ENCODE peak calls at places on chromosomes 2 and 18, in six cellular contexts. One of them, this sample, is unnamed.

GRCh38 chr2:222305510-222306392 is 7.0 kb upstream of the PAX3 start:
- DNase-seq in natural killer cell: no peak
- DNase-seq in activated B cell treated with CpG ODN at 0.5 μM for 24 hours: no peak
- DNase-seq in GM13977: no peak
- DNase-seq in astrocyte of the spinal cord: peak; percentile 41
- DNase-seq in heart right ventricle: no peak
- DNase-seq in this sample: no peak

GRCh38 chr2:128178650-128179460 is 87.9 kb downstream of the UGGT1 start:
- DNase-seq in natural killer cell: peak; percentile 35
- DNase-seq in activated B cell treated with CpG ODN at 0.5 μM for 24 hours: no peak
- DNase-seq in GM13977: peak; percentile 31
- DNase-seq in astrocyte of the spinal cord: peak; percentile 68
- DNase-seq in heart right ventricle: peak; percentile 32
- DNase-seq in this sample: peak; percentile 68

GRCh38 chr2:170313636-170314348 is 135.8 kb downstream of the MYO3B start:
- DNase-seq in natural killer cell: no peak
- DNase-seq in activated B cell treated with CpG ODN at 0.5 μM for 24 hours: no peak
- DNase-seq in GM13977: no peak
- DNase-seq in astrocyte of the spinal cord: peak; percentile 32
- DNase-seq in heart right ventricle: no peak
- DNase-seq in this sample: peak; percentile 7

GRCh38 chr2:50492452-50492851 is 539.5 kb downstream of the NRXN1 start:
- DNase-seq in natural killer cell: no peak
- DNase-seq in activated B cell treated with CpG ODN at 0.5 μM for 24 hours: no peak
- DNase-seq in GM13977: peak; percentile 42
- DNase-seq in astrocyte of the spinal cord: peak; percentile 60
- DNase-seq in heart right ventricle: no peak
- DNase-seq in this sample: peak; percentile 70

GRCh38 chr18:22194151-22194598 is 24.8 kb downstream of the GATA6 start:
- DNase-seq in natural killer cell: no peak
- DNase-seq in activated B cell treated with CpG ODN at 0.5 μM for 24 hours: no peak
- DNase-seq in GM13977: no peak
- DNase-seq in astrocyte of the spinal cord: no peak
- DNase-seq in heart right ventricle: no peak
- DNase-seq in this sample: no peak

GRCh38 chr18:79458131-79458838 is 62.6 kb downstream of the NFATC1 start:
- DNase-seq in natural killer cell: no peak
- DNase-seq in activated B cell treated with CpG ODN at 0.5 μM for 24 hours: no peak
- DNase-seq in GM13977: no peak
- DNase-seq in astrocyte of the spinal cord: peak; percentile 80
- DNase-seq in heart right ventricle: peak; percentile 77
- DNase-seq in this sample: peak; percentile 62

GRCh38 chr2:69211686-69212085 is 175.3 kb downstream of the GFPT1 start:
- DNase-seq in natural killer cell: no peak
- DNase-seq in activated B cell treated with CpG ODN at 0.5 μM for 24 hours: no peak
- DNase-seq in GM13977: no peak
- DNase-seq in astrocyte of the spinal cord: no peak
- DNase-seq in heart right ventricle: no peak
- DNase-seq in this sample: no peak

GRCh38 chr2:31150120-31150670 is 12.0 kb upstream of the GALNT14 start:
- DNase-seq in natural killer cell: no peak
- DNase-seq in activated B cell treated with CpG ODN at 0.5 μM for 24 hours: no peak
- DNase-seq in GM13977: no peak
- DNase-seq in astrocyte of the spinal cord: no peak
- DNase-seq in heart right ventricle: no peak
- DNase-seq in this sample: no peak

GRCh38 chr2:204205548-204205947 is 269.0 kb downstream of the ICOS start:
- DNase-seq in natural killer cell: no peak
- DNase-seq in activated B cell treated with CpG ODN at 0.5 μM for 24 hours: no peak
- DNase-seq in GM13977: no peak
- DNase-seq in astrocyte of the spinal cord: no peak
- DNase-seq in heart right ventricle: no peak
- DNase-seq in this sample: no peak

GRCh38 chr2:75571730-75572430 is 11.1 kb upstream of the EVA1A start:
- DNase-seq in natural killer cell: no peak
- DNase-seq in activated B cell treated with CpG ODN at 0.5 μM for 24 hours: no peak
- DNase-seq in GM13977: no peak
- DNase-seq in astrocyte of the spinal cord: no peak
- DNase-seq in heart right ventricle: no peak
- DNase-seq in this sample: no peak

GRCh38 chr2:145156199-145156598 is 636.3 kb upstream of the ZEB2 start:
- DNase-seq in natural killer cell: no peak
- DNase-seq in activated B cell treated with CpG ODN at 0.5 μM for 24 hours: no peak
- DNase-seq in GM13977: no peak
- DNase-seq in astrocyte of the spinal cord: no peak
- DNase-seq in heart right ventricle: no peak
- DNase-seq in this sample: no peak

GRCh38 chr18:79380816-79381806 is 14.6 kb upstream of the NFATC1 start:
- DNase-seq in natural killer cell: peak; percentile 63
- DNase-seq in activated B cell treated with CpG ODN at 0.5 μM for 24 hours: peak; percentile 70
- DNase-seq in GM13977: peak; percentile 87
- DNase-seq in astrocyte of the spinal cord: peak; percentile 37
- DNase-seq in heart right ventricle: peak; percentile 75
- DNase-seq in this sample: peak; percentile 54

GRCh38 chr2:172908275-172908674 is 167.4 kb upstream of the MAP3K20 start:
- DNase-seq in natural killer cell: no peak
- DNase-seq in activated B cell treated with CpG ODN at 0.5 μM for 24 hours: no peak
- DNase-seq in GM13977: no peak
- DNase-seq in astrocyte of the spinal cord: no peak
- DNase-seq in heart right ventricle: no peak
- DNase-seq in this sample: no peak

DNA sequence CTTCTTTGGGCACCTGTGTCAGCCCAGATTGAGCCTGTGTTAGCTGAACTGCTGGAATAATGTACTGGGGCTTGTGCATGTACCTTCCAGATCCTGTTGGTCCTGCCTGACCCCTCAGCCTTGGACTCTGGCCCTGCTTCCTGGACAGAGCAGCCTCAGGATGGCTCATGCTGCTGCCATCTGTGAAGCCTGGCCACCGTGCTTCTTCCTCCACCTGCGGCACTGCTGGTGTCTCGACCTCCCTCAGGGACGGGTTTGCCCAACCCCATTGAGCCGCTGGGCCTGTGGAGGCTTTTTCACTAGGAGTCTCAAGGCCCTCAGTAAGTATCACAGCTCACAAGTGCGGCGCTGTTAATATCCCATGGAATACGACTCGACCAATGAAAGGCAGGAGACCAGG is 342.7 kb downstream of the TGIF1 start:
- DNase-seq in natural killer cell: no peak
- DNase-seq in activated B cell treated with CpG ODN at 0.5 μM for 24 hours: no peak
- DNase-seq in GM13977: no peak
- DNase-seq in astrocyte of the spinal cord: no peak
- DNase-seq in heart right ventricle: no peak
- DNase-seq in this sample: no peak
- TF ChIP-seq CTCF in natural killer cell: no peak
- TF ChIP-seq CTCF in activated B cell treated with CpG ODN at 0.5 μM for 24 hours: no peak
- TF ChIP-seq CTCF in GM13977: no peak
- TF ChIP-seq CTCF in astrocyte of the spinal cord: no peak
- TF ChIP-seq CTCF in heart right ventricle: no peak
- TF ChIP-seq CTCF in this sample: no peak

GRCh38 chr2:12715878-12716249 is 872 bp upstream of the TRIB2 start:
- DNase-seq in natural killer cell: peak; percentile 73
- DNase-seq in activated B cell treated with CpG ODN at 0.5 μM for 24 hours: peak; percentile 72
- DNase-seq in GM13977: peak; percentile 72
- DNase-seq in astrocyte of the spinal cord: peak; percentile 88
- DNase-seq in heart right ventricle: peak; percentile 81
- DNase-seq in this sample: peak; percentile 94

GRCh38 chr2:12718662-12719399 is 2.1 kb downstream of the TRIB2 start:
- DNase-seq in natural killer cell: no peak
- DNase-seq in activated B cell treated with CpG ODN at 0.5 μM for 24 hours: no peak
- DNase-seq in GM13977: no peak
- DNase-seq in astrocyte of the spinal cord: no peak
- DNase-seq in heart right ventricle: no peak
- DNase-seq in this sample: peak; percentile 38

GRCh38 chr2:12717988-12718661 is 1.4 kb downstream of the TRIB2 start:
- DNase-seq in natural killer cell: peak; percentile 37
- DNase-seq in activated B cell treated with CpG ODN at 0.5 μM for 24 hours: peak; percentile 43
- DNase-seq in GM13977: peak; percentile 53
- DNase-seq in astrocyte of the spinal cord: peak; percentile 32
- DNase-seq in heart right ventricle: no peak
- DNase-seq in this sample: peak; percentile 60

GRCh38 chr2:12716250-12717190 is at the start of gene TRIB2:
- DNase-seq in natural killer cell: peak; percentile 80
- DNase-seq in activated B cell treated with CpG ODN at 0.5 μM for 24 hours: peak; percentile 79
- DNase-seq in GM13977: peak; percentile 93
- DNase-seq in astrocyte of the spinal cord: peak; percentile 94
- DNase-seq in heart right ventricle: peak; percentile 94
- DNase-seq in this sample: peak; percentile 82

DNA sequence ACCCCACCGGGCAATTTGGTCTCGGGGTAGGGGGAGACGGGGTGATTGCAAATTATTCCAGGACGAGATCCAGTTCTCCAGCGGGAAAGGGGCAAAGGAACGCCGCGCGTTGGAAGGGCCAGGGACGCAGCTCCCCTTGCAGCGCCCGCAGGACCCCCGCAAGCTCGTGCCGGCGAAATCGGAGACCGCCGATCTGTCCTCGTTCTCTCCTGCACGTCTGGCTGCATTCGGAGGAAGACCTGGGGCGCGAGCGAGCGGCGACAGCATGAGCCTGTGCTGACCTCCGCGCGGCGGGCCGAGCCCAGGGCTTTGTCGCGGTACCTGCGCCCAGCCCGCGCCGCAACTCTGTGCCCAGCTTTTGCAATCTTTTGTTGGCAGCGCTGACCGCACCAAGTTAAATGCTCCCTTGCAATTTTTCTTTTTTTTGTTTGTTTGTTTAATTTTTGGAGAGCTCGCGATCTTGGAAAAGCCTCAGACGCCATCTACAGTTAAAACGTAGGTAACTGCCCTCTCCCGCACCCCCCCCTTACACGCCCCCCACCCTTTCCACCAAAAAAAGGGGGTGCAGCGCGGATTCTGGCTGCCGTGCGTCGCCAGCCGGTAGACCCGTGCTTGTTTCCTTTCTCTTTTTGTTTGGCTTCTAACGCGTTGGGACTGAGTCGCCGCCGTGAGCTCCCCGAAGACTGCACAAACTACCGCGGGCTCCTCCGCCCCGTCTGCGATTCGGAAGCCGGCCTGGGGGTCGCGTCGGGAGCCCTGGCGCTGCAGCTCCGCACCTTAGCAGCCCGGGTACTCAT is 653 bp downstream of the TRIB2 start:
- DNase-seq in natural killer cell: peak; percentile 53
- DNase-seq in activated B cell treated with CpG ODN at 0.5 μM for 24 hours: peak; percentile 64
- DNase-seq in GM13977: peak; percentile 73
- DNase-seq in astrocyte of the spinal cord: peak; percentile 85
- DNase-seq in heart right ventricle: peak; percentile 72
- DNase-seq in this sample: peak; percentile 78
- TF ChIP-seq CTCF in natural killer cell: peak; percentile 23
- TF ChIP-seq CTCF in activated B cell treated with CpG ODN at 0.5 μM for 24 hours: no peak
- TF ChIP-seq CTCF in GM13977: peak; percentile 34
- TF ChIP-seq CTCF in astrocyte of the spinal cord: peak; percentile 43
- TF ChIP-seq CTCF in heart right ventricle: peak; percentile 63
- TF ChIP-seq CTCF in this sample: peak; percentile 64

DNA sequence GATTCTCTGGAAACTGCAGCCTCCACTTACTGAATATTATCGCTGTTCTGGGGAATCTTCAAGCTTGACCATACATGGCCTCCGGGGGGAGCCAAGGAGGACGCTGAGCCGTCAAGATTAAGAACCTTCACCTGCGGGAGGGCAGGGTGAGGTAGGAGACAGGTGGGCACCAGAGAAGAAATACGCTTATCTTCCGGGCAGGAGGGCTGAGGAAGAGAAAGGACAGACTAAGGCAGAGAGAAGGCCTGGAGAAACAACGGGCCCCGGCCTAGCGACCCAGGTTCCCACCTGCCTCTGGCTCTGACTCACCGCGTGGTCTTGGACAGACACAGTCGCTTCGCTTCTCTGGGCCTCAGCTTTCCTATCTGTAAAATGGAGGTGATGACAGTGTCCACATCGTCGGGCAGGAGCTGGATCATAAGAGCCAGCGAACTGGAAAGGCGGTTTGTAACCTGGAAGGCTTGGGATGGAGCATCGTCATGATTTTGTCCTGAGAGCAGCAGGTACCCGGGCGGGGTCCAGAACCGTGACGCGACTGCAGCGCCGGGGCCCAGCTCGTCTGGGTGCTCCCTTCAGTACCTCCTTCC is 659 bp downstream of the ZNF142 start:
- DNase-seq in natural killer cell: peak; percentile 24
- DNase-seq in activated B cell treated with CpG ODN at 0.5 μM for 24 hours: peak; percentile 32
- DNase-seq in GM13977: peak; percentile 73
- DNase-seq in astrocyte of the spinal cord: peak; percentile 45
- DNase-seq in heart right ventricle: no peak
- DNase-seq in this sample: peak; percentile 75
- TF ChIP-seq CTCF in natural killer cell: no peak
- TF ChIP-seq CTCF in activated B cell treated with CpG ODN at 0.5 μM for 24 hours: no peak
- TF ChIP-seq CTCF in GM13977: peak; percentile 70
- TF ChIP-seq CTCF in astrocyte of the spinal cord: peak; percentile 57
- TF ChIP-seq CTCF in heart right ventricle: peak; percentile 28
- TF ChIP-seq CTCF in this sample: peak; percentile 53

GRCh38 chr18:59662008-59662701 is 35.1 kb downstream of the CCBE1 start:
- DNase-seq in natural killer cell: no peak
- DNase-seq in activated B cell treated with CpG ODN at 0.5 μM for 24 hours: no peak
- DNase-seq in GM13977: no peak
- DNase-seq in astrocyte of the spinal cord: peak; percentile 32
- DNase-seq in heart right ventricle: no peak
- DNase-seq in this sample: peak; percentile 74

GRCh38 chr18:59664329-59664728 is 32.9 kb downstream of the CCBE1 start:
- DNase-seq in natural killer cell: no peak
- DNase-seq in activated B cell treated with CpG ODN at 0.5 μM for 24 hours: no peak
- DNase-seq in GM13977: no peak
- DNase-seq in astrocyte of the spinal cord: no peak
- DNase-seq in heart right ventricle: no peak
- DNase-seq in this sample: no peak

GRCh38 chr18:59667488-59667887 is 29.7 kb downstream of the CCBE1 start:
- DNase-seq in natural killer cell: no peak
- DNase-seq in activated B cell treated with CpG ODN at 0.5 μM for 24 hours: no peak
- DNase-seq in GM13977: no peak
- DNase-seq in astrocyte of the spinal cord: no peak
- DNase-seq in heart right ventricle: no peak
- DNase-seq in this sample: no peak

GRCh38 chr18:59663096-59663495 is 34.1 kb downstream of the CCBE1 start:
- DNase-seq in natural killer cell: no peak
- DNase-seq in activated B cell treated with CpG ODN at 0.5 μM for 24 hours: no peak
- DNase-seq in GM13977: no peak
- DNase-seq in astrocyte of the spinal cord: no peak
- DNase-seq in heart right ventricle: no peak
- DNase-seq in this sample: no peak

DNA sequence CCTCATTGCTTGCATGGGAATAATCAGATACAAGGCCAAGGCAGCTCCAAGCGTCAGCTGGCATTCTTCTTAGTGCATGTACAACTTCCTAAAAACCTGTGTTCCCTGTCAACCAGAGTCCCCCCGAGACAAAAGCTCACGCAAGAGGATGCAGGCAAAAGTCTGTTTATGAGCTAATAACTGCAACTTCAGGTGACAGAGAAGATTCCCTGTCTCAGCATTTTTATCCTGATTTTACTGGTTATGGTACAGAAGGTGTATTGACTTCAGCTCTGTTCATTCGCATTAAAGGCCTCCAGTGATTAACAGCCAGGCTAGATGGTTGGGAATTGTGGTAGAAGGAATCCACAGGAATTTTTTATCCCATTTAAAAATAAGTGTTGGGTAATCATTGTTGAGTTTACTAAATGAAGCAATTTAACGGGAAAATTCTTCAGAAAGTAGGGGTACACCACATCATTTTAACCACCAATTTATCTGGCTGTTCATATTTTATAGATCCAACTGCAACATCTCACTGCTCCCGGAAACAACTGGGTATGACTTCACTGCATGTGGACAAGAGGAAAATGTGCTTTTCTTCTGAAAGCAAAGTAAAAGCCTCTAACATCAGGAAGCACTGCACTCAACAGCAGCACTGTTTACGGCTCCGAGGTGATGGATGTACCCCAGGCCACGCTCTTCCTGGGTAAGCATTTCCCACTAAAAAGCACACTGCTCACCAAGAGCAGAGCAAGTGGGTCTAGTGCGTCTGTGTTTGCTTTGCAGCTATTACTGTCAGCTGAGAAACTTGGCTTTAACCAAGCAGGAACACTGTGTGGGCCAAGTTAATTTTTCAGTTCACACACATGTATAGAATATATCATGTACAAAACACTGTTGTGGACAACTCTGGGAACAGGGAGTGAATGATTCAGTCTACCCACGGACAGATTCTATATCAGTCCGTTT is 31.9 kb downstream of the CCBE1 start:
- DNase-seq in natural killer cell: no peak
- DNase-seq in activated B cell treated with CpG ODN at 0.5 μM for 24 hours: no peak
- DNase-seq in GM13977: no peak
- DNase-seq in astrocyte of the spinal cord: peak; percentile 54
- DNase-seq in heart right ventricle: no peak
- DNase-seq in this sample: no peak
- TF ChIP-seq CTCF in natural killer cell: no peak
- TF ChIP-seq CTCF in activated B cell treated with CpG ODN at 0.5 μM for 24 hours: no peak
- TF ChIP-seq CTCF in GM13977: no peak
- TF ChIP-seq CTCF in astrocyte of the spinal cord: no peak
- TF ChIP-seq CTCF in heart right ventricle: no peak
- TF ChIP-seq CTCF in this sample: no peak

This sample was measured in MCF 10A.